ENCODE peak calls at places on chromosomes 2 and 18, in eight cellular contexts. U is transverse colon, R is GM23338, I is endothelial cell of umbilical vein, T is stomach, V is HepG2, Q is HCT116, E is GM12878. K is an unnamed sample.

GRCh38 chr2:149601141-149601796 is 13.7 kb upstream of the MMADHC start:
- DNase-seq in U (no peak), V (no peak), I (peak; percentile 22), Q (no peak), T (no peak), E (no peak), R (no peak), K (no peak)

GRCh38 chr2:1341409-1342120 is 71.7 kb upstream of the TPO start:
- DNase-seq in I (no peak), U (no peak), R (peak; percentile 19), Q (no peak), E (no peak), V (no peak), T (no peak), K (no peak)

GRCh38 chr18:76953186-76953982 is 131.0 kb downstream of the ZNF236 start:
- DNase-seq in U (peak; percentile 62), I (peak; percentile 76), R (no peak), V (no peak), E (no peak), Q (no peak), T (peak; percentile 96), K (no peak)

GRCh38 chr18:76986391-76986790 is 146.2 kb downstream of the MBP start:
- DNase-seq in Q (no peak), U (no peak), E (no peak), I (no peak), V (no peak), R (no peak), T (no peak), K (peak; percentile 46)

GRCh38 chr2:25187729-25188350 is 19.5 kb upstream of the POMC start:
- DNase-seq in Q (no peak), T (no peak), E (no peak), I (no peak), U (no peak), R (no peak), V (no peak), K (no peak)

GRCh38 chr18:29753379-29753778 is 1289.2 kb downstream of the DSC3 start:
- DNase-seq in I (no peak), V (no peak), T (no peak), U (no peak), Q (no peak), R (no peak), E (no peak), K (no peak)

GRCh38 chr2:8491296-8492048 is 190.4 kb upstream of the ID2 start:
- DNase-seq in V (no peak), Q (no peak), R (no peak), T (peak; percentile 53), E (no peak), I (no peak), U (no peak), K (no peak)

GRCh38 chr2:1741851-1742250 is 2.5 kb downstream of the PXDN start:
- DNase-seq in E (no peak), T (no peak), I (no peak), R (no peak), V (no peak), U (no peak), Q (no peak), K (peak; percentile 69)

GRCh38 chr2:19457809-19458208 is 99.4 kb upstream of the OSR1 start:
- DNase-seq in Q (no peak), R (no peak), E (no peak), U (no peak), I (no peak), V (no peak), T (no peak), K (no peak)

GRCh38 chr2:19460761-19461160 is 102.3 kb upstream of the OSR1 start:
- DNase-seq in I (no peak), R (peak; percentile 6), Q (no peak), U (no peak), T (no peak), V (no peak), E (no peak), K (no peak)

GRCh38 chr2:19458604-19459003 is 100.2 kb upstream of the OSR1 start:
- DNase-seq in R (no peak), I (no peak), E (no peak), V (no peak), Q (no peak), U (no peak), T (no peak), K (no peak)

GRCh38 chr2:19462228-19462627 is 103.8 kb upstream of the OSR1 start:
- DNase-seq in T (no peak), U (no peak), E (no peak), I (no peak), Q (no peak), R (no peak), V (no peak), K (no peak)

GRCh38 chr2:19461504-19461903 is 103.1 kb upstream of the OSR1 start:
- DNase-seq in V (no peak), T (no peak), I (no peak), E (no peak), Q (no peak), U (no peak), R (peak; percentile 43), K (no peak)
- TF ChIP-seq POLR2AphosphoS5 in V (no peak), T (no peak), I (no peak), E (no peak), Q (no peak), U (no peak), R (no peak), K (no peak)

DNA sequence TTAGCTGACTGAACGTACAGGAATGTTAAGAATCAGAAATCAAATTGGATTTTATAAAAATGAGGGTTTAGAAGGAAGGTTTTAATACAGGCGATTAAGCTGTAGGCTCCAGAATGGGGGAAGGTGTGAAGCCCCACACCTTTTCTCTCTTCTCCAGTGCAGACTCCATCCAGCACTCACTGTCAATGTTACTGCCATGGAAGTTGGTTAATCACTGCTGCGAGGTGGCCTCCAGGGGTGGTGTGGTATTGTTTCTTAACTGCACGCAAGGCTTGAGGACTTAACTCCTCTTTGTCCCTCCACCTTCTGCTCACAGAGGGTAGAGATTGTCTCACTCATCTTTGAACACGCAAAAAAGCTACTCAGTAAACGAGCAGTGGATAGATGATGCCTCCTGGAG is 26.9 kb upstream of the YWHAQ start:
- DNase-seq in R (no peak), T (no peak), I (no peak), Q (no peak), V (no peak), U (no peak), E (no peak), K (no peak)
- TF ChIP-seq POLR2AphosphoS5 in R (no peak), T (no peak), I (no peak), Q (no peak), V (no peak), U (no peak), E (no peak), K (no peak)

GRCh38 chr2:119704670-119705120 is 25.7 kb downstream of the TMEM177 start:
- DNase-seq in U (no peak), I (no peak), V (no peak), T (no peak), E (peak; percentile 67), R (no peak), Q (no peak), K (no peak)

GRCh38 chr2:119703526-119703925 is 24.5 kb downstream of the TMEM177 start:
- DNase-seq in I (no peak), U (no peak), T (no peak), E (no peak), Q (no peak), V (no peak), R (no peak), K (peak; percentile 51)

GRCh38 chr2:119702203-119702917 is 23.4 kb downstream of the TMEM177 start:
- DNase-seq in Q (no peak), U (no peak), I (no peak), R (no peak), V (no peak), E (no peak), T (no peak), K (no peak)

GRCh38 chr2:119701352-119701751 is 22.4 kb downstream of the TMEM177 start:
- DNase-seq in T (no peak), V (no peak), E (no peak), I (no peak), U (no peak), Q (no peak), R (peak; percentile 53), K (no peak)

DNA sequence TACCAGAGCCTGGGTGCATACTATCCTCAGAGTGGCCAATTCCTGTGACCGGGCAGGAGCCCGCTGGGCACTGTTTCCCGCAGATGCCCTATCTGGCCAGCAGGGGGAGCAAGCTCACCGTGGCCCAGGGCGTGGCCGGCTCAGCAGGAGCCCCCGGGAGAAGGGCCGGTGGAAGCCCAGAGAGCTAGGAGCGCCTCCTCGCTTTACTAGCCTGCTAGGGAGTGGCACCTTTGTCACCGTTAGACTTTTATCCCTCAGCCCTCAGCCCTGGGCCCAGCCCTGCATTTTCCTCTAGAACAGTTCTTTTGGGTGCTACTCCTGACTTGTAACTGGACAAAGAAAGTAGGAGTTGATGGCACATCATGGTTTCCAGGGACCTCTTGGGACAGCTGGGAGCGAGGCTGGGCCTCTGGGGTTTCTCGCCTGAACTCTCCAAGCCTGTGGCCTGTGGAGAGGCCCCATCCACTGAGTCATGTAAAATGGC is 24.0 kb downstream of the TMEM177 start:
- DNase-seq in T (peak; percentile 80), E (no peak), Q (peak; percentile 58), R (peak; percentile 82), I (peak; percentile 67), U (peak; percentile 70), V (peak; percentile 73), K (peak; percentile 93)
- TF ChIP-seq POLR2AphosphoS5 in T (no peak), E (no peak), Q (no peak), R (no peak), I (no peak), U (no peak), V (no peak), K (peak; percentile 69)

GRCh38 chr2:68834737-68835136 is 36.5 kb downstream of the BMP10 start:
- DNase-seq in I (no peak), V (no peak), R (no peak), Q (no peak), T (no peak), U (no peak), E (no peak), K (no peak)

GRCh38 chr2:68833162-68833561 is 38.0 kb downstream of the BMP10 start:
- DNase-seq in V (no peak), T (no peak), E (no peak), Q (no peak), I (no peak), R (no peak), U (no peak), K (no peak)

GRCh38 chr2:68829764-68830163 is 41.4 kb downstream of the BMP10 start:
- DNase-seq in I (no peak), T (no peak), E (no peak), V (no peak), R (no peak), U (no peak), Q (no peak), K (no peak)

GRCh38 chr2:68831688-68832087 is 39.5 kb downstream of the BMP10 start:
- DNase-seq in R (no peak), Q (no peak), U (no peak), V (no peak), T (no peak), I (peak; percentile 88), E (no peak), K (no peak)

GRCh38 chr2:68832161-68832869 is 38.9 kb downstream of the BMP10 start:
- DNase-seq in T (no peak), U (peak; percentile 56), I (peak; percentile 97), R (no peak), E (peak; percentile 31), V (no peak), Q (no peak), K (peak; percentile 83)
- TF ChIP-seq POLR2AphosphoS5 in T (no peak), U (no peak), I (peak; percentile 22), R (no peak), E (no peak), V (no peak), Q (no peak), K (peak; percentile 85)